ENCODE peak calls at places on chromosomes 4 and X, in four cellular contexts. One of them, this sample, is unnamed.
A peak's percentile ranks its signal among the peaks of the same experiment; 100 is the strongest.

GRCh38 chr4:56817840-56818491 is 3.5 kb downstream of the SPINK2 start:
- DNase-seq in HepG2: no peak
- DNase-seq in GM23338: no peak
- DNase-seq in spleen: no peak
- DNase-seq in this sample: no peak

GRCh38 chr4:65546882-65547281 is 123.4 kb downstream of the EPHA5 start:
- DNase-seq in spleen: no peak
- DNase-seq in HepG2: no peak
- DNase-seq in GM23338: no peak
- DNase-seq in this sample: no peak

GRCh38 chr4:3387943-3388348 is 53.8 kb upstream of the HGFAC start:
- DNase-seq in HepG2: no peak
- DNase-seq in spleen: peak; percentile 91
- DNase-seq in GM23338: no peak
- DNase-seq in this sample: peak; percentile 86

GRCh38 chr4:139986621-139987510 is 167.1 kb downstream of the MAML3 start:
- DNase-seq in spleen: no peak
- DNase-seq in HepG2: no peak
- DNase-seq in GM23338: no peak
- DNase-seq in this sample: no peak

GRCh38 chr4:41142946-41143720 is 71.2 kb downstream of the APBB2 start:
- DNase-seq in GM23338: no peak
- DNase-seq in spleen: no peak
- DNase-seq in HepG2: no peak
- DNase-seq in this sample: peak; percentile 58

GRCh38 chr4:1039493-1040343 is 28.3 kb downstream of the FGFRL1 start:
- DNase-seq in GM23338: no peak
- DNase-seq in spleen: no peak
- DNase-seq in HepG2: no peak
- DNase-seq in this sample: peak; percentile 48

GRCh38 chr4:147733614-147734344 is 1.9 kb downstream of the ARHGAP10 start:
- DNase-seq in spleen: no peak
- DNase-seq in HepG2: no peak
- DNase-seq in GM23338: no peak
- DNase-seq in this sample: no peak

GRCh38 chr4:146113171-146113570 is 62.3 kb upstream of the LSM6 start:
- DNase-seq in GM23338: no peak
- DNase-seq in HepG2: no peak
- DNase-seq in spleen: no peak
- DNase-seq in this sample: no peak

DNA sequence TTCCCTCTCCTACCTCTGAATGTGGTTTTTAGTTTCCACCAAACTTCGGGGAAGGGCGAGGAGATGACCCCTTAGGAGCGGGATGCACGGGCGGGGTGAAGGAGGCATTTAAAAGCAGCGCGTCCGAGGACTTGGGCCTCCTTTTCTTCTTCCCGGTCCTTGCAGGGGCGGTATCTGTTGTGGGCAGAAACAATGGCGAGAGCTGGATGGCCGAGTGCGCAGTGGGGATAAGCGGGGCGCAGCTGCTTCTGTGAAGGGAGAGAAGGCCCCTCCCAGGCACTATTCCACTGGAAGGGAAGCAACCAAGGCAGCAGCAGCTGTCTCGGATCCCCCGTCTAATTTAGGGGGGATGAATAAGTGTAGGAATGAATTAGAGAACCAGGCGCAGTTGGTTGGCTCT is 930 bp downstream of the SMARCA5 start:
- DNase-seq in GM23338: peak; percentile 66
- DNase-seq in spleen: peak; percentile 86
- DNase-seq in HepG2: peak; percentile 15
- DNase-seq in this sample: peak; percentile 29
- TF ChIP-seq POLR2AphosphoS5 in GM23338: peak; percentile 42
- TF ChIP-seq POLR2AphosphoS5 in spleen: no peak
- TF ChIP-seq POLR2AphosphoS5 in HepG2: no peak
- TF ChIP-seq POLR2AphosphoS5 in this sample: no peak

DNA sequence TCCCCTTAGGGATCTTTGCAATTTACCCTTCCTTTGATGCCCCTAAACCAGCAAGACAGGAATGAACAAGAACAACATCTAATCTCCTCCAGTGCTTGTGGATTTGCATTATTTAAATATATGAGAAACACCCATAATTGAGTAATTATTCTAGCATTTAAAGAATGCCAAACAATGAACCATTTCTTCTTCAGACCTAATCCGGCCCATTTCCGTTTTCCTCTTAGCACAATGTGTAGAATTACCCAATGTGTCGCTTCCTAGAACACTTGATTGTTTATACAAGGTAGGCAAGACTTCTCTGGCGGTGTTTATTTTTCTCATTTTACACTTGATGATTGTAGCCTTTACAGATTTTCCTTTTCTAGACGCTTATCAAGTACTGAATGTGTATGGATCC is 43.5 kb downstream of the CLDN34 start:
- DNase-seq in GM23338: no peak
- DNase-seq in spleen: no peak
- DNase-seq in HepG2: peak; percentile 67
- DNase-seq in this sample: no peak
- TF ChIP-seq POLR2AphosphoS5 in GM23338: no peak
- TF ChIP-seq POLR2AphosphoS5 in spleen: no peak
- TF ChIP-seq POLR2AphosphoS5 in HepG2: no peak
- TF ChIP-seq POLR2AphosphoS5 in this sample: peak; percentile 45

GRCh38 chr4:184014301-184014700 is 109.2 kb downstream of the STOX2 start:
- DNase-seq in GM23338: no peak
- DNase-seq in spleen: no peak
- DNase-seq in HepG2: no peak
- DNase-seq in this sample: peak; percentile 33

GRCh38 chr4:184019667-184020665 is 114.9 kb downstream of the STOX2 start:
- DNase-seq in spleen: no peak
- DNase-seq in HepG2: no peak
- DNase-seq in GM23338: no peak
- DNase-seq in this sample: no peak

GRCh38 chr4:184012937-184013336 is 107.8 kb downstream of the STOX2 start:
- DNase-seq in GM23338: no peak
- DNase-seq in spleen: no peak
- DNase-seq in HepG2: no peak
- DNase-seq in this sample: no peak

GRCh38 chr4:184019084-184019483 is 114.0 kb downstream of the STOX2 start:
- DNase-seq in spleen: no peak
- DNase-seq in GM23338: no peak
- DNase-seq in HepG2: no peak
- DNase-seq in this sample: no peak

DNA sequence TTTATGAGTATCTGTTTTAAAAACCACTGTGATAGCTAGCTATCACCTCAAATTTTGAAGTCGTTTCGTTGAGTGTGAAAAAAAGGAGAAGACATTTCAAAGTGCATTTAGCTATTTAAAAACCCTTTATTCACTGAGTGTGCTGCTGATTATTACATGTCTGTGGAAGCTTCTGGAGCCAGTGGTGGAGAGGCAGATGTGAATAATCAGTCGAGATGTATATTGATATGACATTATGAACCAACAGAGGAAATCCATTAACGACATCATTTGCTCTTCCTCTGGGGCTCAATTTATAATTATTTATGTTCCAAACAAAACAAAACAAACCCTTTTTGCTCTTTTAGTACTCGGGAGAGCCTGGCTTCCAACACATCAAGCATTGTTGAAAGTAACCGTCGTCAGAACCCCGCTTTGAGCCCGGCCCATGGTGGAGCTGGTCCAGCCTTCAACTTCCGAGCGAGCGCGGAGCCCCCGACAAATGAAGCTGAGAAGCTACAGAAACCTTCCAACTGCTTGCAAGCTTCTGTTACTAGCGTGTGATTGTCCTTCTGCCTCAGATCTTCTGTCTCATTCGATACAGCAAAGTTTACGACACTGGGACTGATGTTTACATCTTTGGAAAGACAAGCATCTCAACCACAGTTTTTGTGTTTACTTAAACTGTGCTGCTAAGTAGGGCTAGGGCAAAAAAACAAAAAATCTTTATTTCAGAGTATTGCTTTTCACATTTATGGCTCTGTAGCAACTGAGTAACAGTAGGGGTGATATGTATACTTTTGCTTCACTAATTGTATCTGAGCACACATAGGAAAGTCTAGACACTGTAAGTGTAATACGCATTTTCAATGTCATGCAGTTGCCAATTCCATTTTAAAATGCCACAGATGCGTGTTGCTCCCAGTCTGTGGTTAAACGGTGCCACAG is 111.9 kb downstream of the STOX2 start:
- DNase-seq in HepG2: no peak
- DNase-seq in spleen: no peak
- DNase-seq in GM23338: no peak
- DNase-seq in this sample: no peak
- TF ChIP-seq POLR2AphosphoS5 in HepG2: no peak
- TF ChIP-seq POLR2AphosphoS5 in spleen: no peak
- TF ChIP-seq POLR2AphosphoS5 in GM23338: no peak
- TF ChIP-seq POLR2AphosphoS5 in this sample: no peak

DNA sequence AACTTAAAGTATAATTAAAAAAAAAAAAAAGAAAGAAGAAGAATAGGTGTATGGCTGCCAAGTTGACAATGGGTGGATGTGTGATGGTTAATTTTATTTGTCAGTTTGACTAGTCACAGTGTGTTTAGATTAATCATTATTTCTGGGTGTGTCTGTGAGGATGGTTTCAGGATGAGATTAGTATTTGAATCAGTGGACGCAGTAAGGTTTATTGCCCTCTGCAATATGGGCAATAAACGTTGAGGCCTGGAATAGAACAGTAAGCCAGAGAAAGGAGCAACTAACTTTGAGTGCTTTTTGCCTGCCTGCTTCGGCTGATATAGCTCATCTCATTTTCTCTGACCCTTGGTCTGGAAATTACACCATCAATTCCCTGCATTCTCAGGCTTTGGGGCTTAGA is 140.9 kb upstream of the SPANXN4 start:
- DNase-seq in HepG2: no peak
- DNase-seq in GM23338: no peak
- DNase-seq in spleen: no peak
- DNase-seq in this sample: no peak
- TF ChIP-seq POLR2AphosphoS5 in HepG2: no peak
- TF ChIP-seq POLR2AphosphoS5 in GM23338: no peak
- TF ChIP-seq POLR2AphosphoS5 in spleen: no peak
- TF ChIP-seq POLR2AphosphoS5 in this sample: no peak

This sample was measured in prostate gland.